ENCODE peak calls at places on chromosomes 12 and 14, in five cellular contexts. Q is left ventricle myocardium inferior, A is mucosa of descending colon, R is dorsolateral prefrontal cortex, D is fibroblast of pulmonary artery. L is an unnamed sample.

GRCh38 chr14:92253381-92253894 is 69.5 kb upstream of the SLC24A4 start:
- DNase-seq in Q (no peak), A (no peak), R (no peak), D (no peak), L (no peak)

GRCh38 chr12:45184145-45184958 is 31.5 kb upstream of the ANO6 start:
- DNase-seq in Q (no peak), A (no peak), R (no peak), D (no peak), L (no peak)

GRCh38 chr12:94289551-94290312 is 141.4 kb downstream of the PLXNC1 start:
- DNase-seq in Q (no peak), A (no peak), R (no peak), D (peak), L (no peak)

GRCh38 chr14:99028521-99028920 is 243.5 kb downstream of the BCL11B start:
- DNase-seq in Q (no peak), A (no peak), R (no peak), D (no peak), L (no peak)

GRCh38 chr12:3000548-3001275 is 41.5 kb downstream of the TEAD4 start:
- DNase-seq in Q (no peak), A (no peak), R (no peak), D (no peak), L (no peak)

GRCh38 chr12:19239616-19240234 is 110.2 kb downstream of the PLEKHA5 start:
- DNase-seq in Q (no peak), A (no peak), R (no peak), D (peak), L (no peak)

GRCh38 chr14:73209943-73210342 is 27.4 kb upstream of the PAPLN start:
- DNase-seq in Q (no peak), A (no peak), R (no peak), D (peak), L (no peak)

GRCh38 chr12:15732341-15733061 is 56.7 kb downstream of the EPS8 start:
- DNase-seq in Q (no peak), A (no peak), R (no peak), D (peak), L (no peak)

GRCh38 chr12:119835068-119835467 is 42.1 kb downstream of the CIT start:
- DNase-seq in Q (no peak), A (no peak), R (no peak), D (peak), L (no peak)

GRCh38 chr14:92224348-92224954 is 98.5 kb upstream of the SLC24A4 start:
- DNase-seq in Q (no peak), A (no peak), R (no peak), D (no peak), L (no peak)

GRCh38 chr14:22651586-22651985 is 7.4 kb upstream of the OR6J1 start:
- DNase-seq in Q (no peak), A (no peak), R (no peak), D (no peak), L (no peak)

GRCh38 chr12:127656261-127656660 is 610.7 kb upstream of the TMEM132C start:
- DNase-seq in Q (no peak), A (no peak), R (no peak), D (no peak), L (no peak)

GRCh38 chr12:27733052-27733656 is 22.5 kb downstream of the MRPS35 start:
- DNase-seq in Q (no peak), A (peak), R (no peak), D (peak), L (no peak)

GRCh38 chr12:9325513-9325912 is 117.3 kb upstream of the PZP start:
- DNase-seq in Q (no peak), A (no peak), R (no peak), D (no peak), L (no peak)

GRCh38 chr14:38951451-38951850 is 151.6 kb downstream of the SEC23A start:
- DNase-seq in Q (no peak), A (no peak), R (no peak), D (peak), L (no peak)

GRCh38 chr14:91059576-91060471 is 617 bp downstream of the RPS6KA5 start:
- DNase-seq in Q (no peak), A (peak), R (peak), D (peak), L (peak)

GRCh38 chr12:54125950-54126695 is 62.7 kb downstream of the SMUG1 start:
- DNase-seq in Q (no peak), A (peak), R (no peak), D (no peak), L (no peak)

GRCh38 chr12:111887916-111888745 is 46.1 kb downstream of the MAPKAPK5 start:
- DNase-seq in Q (no peak), A (no peak), R (no peak), D (no peak), L (no peak)

DNA sequence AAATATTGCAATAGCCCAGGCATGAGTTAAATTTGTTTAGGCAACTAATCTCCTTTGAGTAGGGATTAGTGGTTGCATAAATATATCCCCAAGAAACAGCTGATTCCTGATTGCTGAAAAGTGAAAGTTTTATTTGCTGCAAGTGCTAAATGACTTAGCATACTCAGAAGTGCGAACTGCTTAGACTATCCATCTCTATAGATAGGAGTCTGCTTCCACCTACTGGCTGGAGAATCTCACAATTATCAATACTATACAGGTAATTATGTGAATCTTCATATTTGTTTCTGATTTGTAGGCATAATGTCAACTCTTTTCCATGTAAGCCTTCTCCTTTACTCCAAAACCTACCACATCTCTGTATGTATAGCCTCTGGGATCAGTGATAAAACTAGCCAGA is 11.9 kb upstream of the SLCO1B3 start:
- DNase-seq in Q (no peak), A (no peak), R (no peak), D (peak), L (no peak)
- TF ChIP-seq CTCF in Q (peak), A (no peak), R (peak), D (no peak), L (peak)

GRCh38 chr12:92411687-92412086 is 266.0 kb upstream of the BTG1 start:
- DNase-seq in Q (no peak), A (no peak), R (no peak), D (no peak), L (no peak)
- H3K4me3 ChIP-seq in Q (no peak), A (no peak), R (no peak), D (no peak), L (no peak)

DNA sequence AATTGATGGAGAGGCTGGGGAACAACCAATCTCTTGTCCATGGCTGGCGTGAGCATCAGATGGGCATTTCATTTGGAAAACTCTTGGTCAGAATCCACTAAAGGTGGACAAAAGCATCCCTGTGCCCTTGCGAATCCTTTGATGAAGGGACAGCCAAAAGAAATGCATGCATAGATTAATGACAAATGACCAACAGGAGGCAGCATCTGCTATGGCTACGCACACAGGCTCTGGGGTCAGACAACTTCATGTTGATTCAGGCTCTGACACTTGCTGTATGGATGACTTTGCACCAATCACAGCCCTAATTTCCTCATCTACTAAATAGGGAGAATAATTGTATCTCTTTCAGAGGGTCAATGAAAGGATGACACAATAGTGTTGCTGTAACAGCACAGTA is 117.5 kb downstream of the ASCL4 start:
- DNase-seq in Q (no peak), A (no peak), R (no peak), D (peak), L (no peak)
- TF ChIP-seq CTCF in Q (no peak), A (no peak), R (no peak), D (peak), L (peak)

GRCh38 chr12:130281157-130281799 is 56.4 kb upstream of the PIWIL1 start:
- DNase-seq in Q (no peak), A (peak), R (no peak), D (no peak), L (peak)

GRCh38 chr12:130286041-130286440 is 51.6 kb upstream of the PIWIL1 start:
- DNase-seq in Q (no peak), A (no peak), R (no peak), D (no peak), L (no peak)

GRCh38 chr12:130280226-130280625 is 57.5 kb upstream of the PIWIL1 start:
- DNase-seq in Q (no peak), A (no peak), R (no peak), D (no peak), L (no peak)
- H3K4me3 ChIP-seq in Q (peak), A (no peak), R (peak), D (no peak), L (no peak)